ENCODE peak calls at places on chromosomes 13 and 19, in seven cellular contexts. One of them, this sample, is unnamed.

GRCh38 chr13:35484384-35484783 is 7.9 kb upstream of the MAB21L1 start:
- DNase-seq in Caco-2: no peak
- DNase-seq in activated naive CD8-positive, alpha-beta T cell treated with anti-CD3 and anti-CD28 coated beads for 36 hours: no peak
- DNase-seq in AG10803: no peak
- DNase-seq in DMS53: no peak
- DNase-seq in 8988T: no peak
- DNase-seq in stimulated activated CD8-positive, alpha-beta memory T cell treated with anti-CD3 and anti-CD28 coated beads, Interleukin-2, amount 100 ng/mL, for 48 hours: no peak
- DNase-seq in this sample: no peak

GRCh38 chr13:75978815-75979214 is 342.7 kb downstream of the LMO7 start:
- DNase-seq in Caco-2: no peak
- DNase-seq in activated naive CD8-positive, alpha-beta T cell treated with anti-CD3 and anti-CD28 coated beads for 36 hours: no peak
- DNase-seq in AG10803: no peak
- DNase-seq in DMS53: no peak
- DNase-seq in 8988T: no peak
- DNase-seq in stimulated activated CD8-positive, alpha-beta memory T cell treated with anti-CD3 and anti-CD28 coated beads, Interleukin-2, amount 100 ng/mL, for 48 hours: no peak
- DNase-seq in this sample: no peak

GRCh38 chr19:40598121-40598917 is 2.9 kb upstream of the LTBP4 start:
- DNase-seq in Caco-2: peak; percentile 95
- DNase-seq in activated naive CD8-positive, alpha-beta T cell treated with anti-CD3 and anti-CD28 coated beads for 36 hours: peak; percentile 84
- DNase-seq in AG10803: peak; percentile 73
- DNase-seq in DMS53: peak; percentile 94
- DNase-seq in 8988T: peak; percentile 81
- DNase-seq in stimulated activated CD8-positive, alpha-beta memory T cell treated with anti-CD3 and anti-CD28 coated beads, Interleukin-2, amount 100 ng/mL, for 48 hours: peak; percentile 81
- DNase-seq in this sample: peak; percentile 95

GRCh38 chr19:48715276-48715675 is 4.2 kb downstream of the MAMSTR start:
- DNase-seq in Caco-2: no peak
- DNase-seq in activated naive CD8-positive, alpha-beta T cell treated with anti-CD3 and anti-CD28 coated beads for 36 hours: no peak
- DNase-seq in AG10803: no peak
- DNase-seq in DMS53: no peak
- DNase-seq in 8988T: no peak
- DNase-seq in stimulated activated CD8-positive, alpha-beta memory T cell treated with anti-CD3 and anti-CD28 coated beads, Interleukin-2, amount 100 ng/mL, for 48 hours: no peak
- DNase-seq in this sample: no peak

GRCh38 chr19:58035863-58036262 is 2.0 kb downstream of the ZSCAN1 start:
- DNase-seq in Caco-2: no peak
- DNase-seq in activated naive CD8-positive, alpha-beta T cell treated with anti-CD3 and anti-CD28 coated beads for 36 hours: no peak
- DNase-seq in AG10803: no peak
- DNase-seq in DMS53: no peak
- DNase-seq in 8988T: no peak
- DNase-seq in stimulated activated CD8-positive, alpha-beta memory T cell treated with anti-CD3 and anti-CD28 coated beads, Interleukin-2, amount 100 ng/mL, for 48 hours: no peak
- DNase-seq in this sample: no peak

GRCh38 chr19:7904074-7905020 is 670 bp downstream of the MAP2K7 start:
- DNase-seq in Caco-2: no peak
- DNase-seq in activated naive CD8-positive, alpha-beta T cell treated with anti-CD3 and anti-CD28 coated beads for 36 hours: peak; percentile 70
- DNase-seq in AG10803: no peak
- DNase-seq in DMS53: peak; percentile 65
- DNase-seq in 8988T: no peak
- DNase-seq in stimulated activated CD8-positive, alpha-beta memory T cell treated with anti-CD3 and anti-CD28 coated beads, Interleukin-2, amount 100 ng/mL, for 48 hours: peak; percentile 37
- DNase-seq in this sample: no peak

GRCh38 chr13:110329798-110330461 is 22.8 kb downstream of the COL4A2 start:
- DNase-seq in Caco-2: no peak
- DNase-seq in activated naive CD8-positive, alpha-beta T cell treated with anti-CD3 and anti-CD28 coated beads for 36 hours: no peak
- DNase-seq in AG10803: no peak
- DNase-seq in DMS53: no peak
- DNase-seq in 8988T: no peak
- DNase-seq in stimulated activated CD8-positive, alpha-beta memory T cell treated with anti-CD3 and anti-CD28 coated beads, Interleukin-2, amount 100 ng/mL, for 48 hours: no peak
- DNase-seq in this sample: no peak

GRCh38 chr19:17751103-17751911 is at the start of gene FCHO1:
- DNase-seq in Caco-2: no peak
- DNase-seq in activated naive CD8-positive, alpha-beta T cell treated with anti-CD3 and anti-CD28 coated beads for 36 hours: peak; percentile 86
- DNase-seq in AG10803: no peak
- DNase-seq in DMS53: no peak
- DNase-seq in 8988T: no peak
- DNase-seq in stimulated activated CD8-positive, alpha-beta memory T cell treated with anti-CD3 and anti-CD28 coated beads, Interleukin-2, amount 100 ng/mL, for 48 hours: peak; percentile 78
- DNase-seq in this sample: no peak

GRCh38 chr19:6677924-6678689 is 8.1 kb upstream of the TNFSF14 start:
- DNase-seq in Caco-2: peak; percentile 18
- DNase-seq in activated naive CD8-positive, alpha-beta T cell treated with anti-CD3 and anti-CD28 coated beads for 36 hours: peak; percentile 42
- DNase-seq in AG10803: no peak
- DNase-seq in DMS53: no peak
- DNase-seq in 8988T: no peak
- DNase-seq in stimulated activated CD8-positive, alpha-beta memory T cell treated with anti-CD3 and anti-CD28 coated beads, Interleukin-2, amount 100 ng/mL, for 48 hours: peak; percentile 62
- DNase-seq in this sample: no peak

GRCh38 chr19:3062165-3063105 is at the start of gene TLE5:
- DNase-seq in Caco-2: peak; percentile 66
- DNase-seq in activated naive CD8-positive, alpha-beta T cell treated with anti-CD3 and anti-CD28 coated beads for 36 hours: peak; percentile 73
- DNase-seq in AG10803: peak; percentile 60
- DNase-seq in DMS53: peak; percentile 81
- DNase-seq in 8988T: peak; percentile 69
- DNase-seq in stimulated activated CD8-positive, alpha-beta memory T cell treated with anti-CD3 and anti-CD28 coated beads, Interleukin-2, amount 100 ng/mL, for 48 hours: peak; percentile 37
- DNase-seq in this sample: no peak

GRCh38 chr13:98480915-98481510 is 95.9 kb downstream of the STK24 start:
- DNase-seq in Caco-2: no peak
- DNase-seq in activated naive CD8-positive, alpha-beta T cell treated with anti-CD3 and anti-CD28 coated beads for 36 hours: peak; percentile 51
- DNase-seq in AG10803: peak; percentile 25
- DNase-seq in DMS53: no peak
- DNase-seq in 8988T: no peak
- DNase-seq in stimulated activated CD8-positive, alpha-beta memory T cell treated with anti-CD3 and anti-CD28 coated beads, Interleukin-2, amount 100 ng/mL, for 48 hours: peak; percentile 34
- DNase-seq in this sample: no peak

GRCh38 chr13:66994498-66995365 is 235.4 kb downstream of the PCDH9 start:
- DNase-seq in Caco-2: no peak
- DNase-seq in activated naive CD8-positive, alpha-beta T cell treated with anti-CD3 and anti-CD28 coated beads for 36 hours: no peak
- DNase-seq in AG10803: no peak
- DNase-seq in DMS53: no peak
- DNase-seq in 8988T: no peak
- DNase-seq in stimulated activated CD8-positive, alpha-beta memory T cell treated with anti-CD3 and anti-CD28 coated beads, Interleukin-2, amount 100 ng/mL, for 48 hours: no peak
- DNase-seq in this sample: peak; percentile 11

GRCh38 chr13:26376430-26376829 is 122.5 kb downstream of the CDK8 start:
- DNase-seq in Caco-2: no peak
- DNase-seq in activated naive CD8-positive, alpha-beta T cell treated with anti-CD3 and anti-CD28 coated beads for 36 hours: no peak
- DNase-seq in AG10803: no peak
- DNase-seq in DMS53: no peak
- DNase-seq in 8988T: no peak
- DNase-seq in stimulated activated CD8-positive, alpha-beta memory T cell treated with anti-CD3 and anti-CD28 coated beads, Interleukin-2, amount 100 ng/mL, for 48 hours: no peak
- DNase-seq in this sample: no peak

GRCh38 chr13:48094404-48094780 is 512 bp downstream of the MED4 start:
- DNase-seq in Caco-2: no peak
- DNase-seq in activated naive CD8-positive, alpha-beta T cell treated with anti-CD3 and anti-CD28 coated beads for 36 hours: no peak
- DNase-seq in AG10803: peak; percentile 7
- DNase-seq in DMS53: peak; percentile 41
- DNase-seq in 8988T: no peak
- DNase-seq in stimulated activated CD8-positive, alpha-beta memory T cell treated with anti-CD3 and anti-CD28 coated beads, Interleukin-2, amount 100 ng/mL, for 48 hours: no peak
- DNase-seq in this sample: no peak

GRCh38 chr13:24905242-24905641 is 141.3 kb downstream of the RNF17 start:
- DNase-seq in Caco-2: no peak
- DNase-seq in activated naive CD8-positive, alpha-beta T cell treated with anti-CD3 and anti-CD28 coated beads for 36 hours: no peak
- DNase-seq in AG10803: peak; percentile 40
- DNase-seq in DMS53: no peak
- DNase-seq in 8988T: no peak
- DNase-seq in stimulated activated CD8-positive, alpha-beta memory T cell treated with anti-CD3 and anti-CD28 coated beads, Interleukin-2, amount 100 ng/mL, for 48 hours: no peak
- DNase-seq in this sample: no peak

GRCh38 chr13:94251801-94252200 is 227.7 kb downstream of the DCT start:
- DNase-seq in Caco-2: no peak
- DNase-seq in activated naive CD8-positive, alpha-beta T cell treated with anti-CD3 and anti-CD28 coated beads for 36 hours: no peak
- DNase-seq in AG10803: peak; percentile 72
- DNase-seq in DMS53: no peak
- DNase-seq in 8988T: no peak
- DNase-seq in stimulated activated CD8-positive, alpha-beta memory T cell treated with anti-CD3 and anti-CD28 coated beads, Interleukin-2, amount 100 ng/mL, for 48 hours: no peak
- DNase-seq in this sample: no peak

GRCh38 chr13:51849145-51850101 is 4.4 kb upstream of the TMEM272 start:
- DNase-seq in Caco-2: peak; percentile 48
- DNase-seq in activated naive CD8-positive, alpha-beta T cell treated with anti-CD3 and anti-CD28 coated beads for 36 hours: peak; percentile 24
- DNase-seq in AG10803: no peak
- DNase-seq in DMS53: peak; percentile 37
- DNase-seq in 8988T: peak; percentile 56
- DNase-seq in stimulated activated CD8-positive, alpha-beta memory T cell treated with anti-CD3 and anti-CD28 coated beads, Interleukin-2, amount 100 ng/mL, for 48 hours: peak; percentile 35
- DNase-seq in this sample: no peak

GRCh38 chr13:105608132-105608531 is 927.3 kb downstream of the EFNB2 start:
- DNase-seq in Caco-2: no peak
- DNase-seq in activated naive CD8-positive, alpha-beta T cell treated with anti-CD3 and anti-CD28 coated beads for 36 hours: no peak
- DNase-seq in AG10803: no peak
- DNase-seq in DMS53: no peak
- DNase-seq in 8988T: no peak
- DNase-seq in stimulated activated CD8-positive, alpha-beta memory T cell treated with anti-CD3 and anti-CD28 coated beads, Interleukin-2, amount 100 ng/mL, for 48 hours: no peak
- DNase-seq in this sample: no peak

GRCh38 chr13:90444232-90444631 is 903.3 kb upstream of the MIR17HG start:
- DNase-seq in Caco-2: no peak
- DNase-seq in activated naive CD8-positive, alpha-beta T cell treated with anti-CD3 and anti-CD28 coated beads for 36 hours: no peak
- DNase-seq in AG10803: no peak
- DNase-seq in DMS53: no peak
- DNase-seq in 8988T: no peak
- DNase-seq in stimulated activated CD8-positive, alpha-beta memory T cell treated with anti-CD3 and anti-CD28 coated beads, Interleukin-2, amount 100 ng/mL, for 48 hours: no peak
- DNase-seq in this sample: no peak

GRCh38 chr19:4524808-4525562 is 6.7 kb upstream of the PLIN4 start:
- DNase-seq in Caco-2: peak; percentile 71
- DNase-seq in activated naive CD8-positive, alpha-beta T cell treated with anti-CD3 and anti-CD28 coated beads for 36 hours: peak; percentile 69
- DNase-seq in AG10803: peak; percentile 21
- DNase-seq in DMS53: peak; percentile 55
- DNase-seq in 8988T: peak; percentile 78
- DNase-seq in stimulated activated CD8-positive, alpha-beta memory T cell treated with anti-CD3 and anti-CD28 coated beads, Interleukin-2, amount 100 ng/mL, for 48 hours: peak; percentile 65
- DNase-seq in this sample: no peak

GRCh38 chr19:48194041-48194871 is 23.8 kb downstream of the ZSWIM9 start:
- DNase-seq in Caco-2: no peak
- DNase-seq in activated naive CD8-positive, alpha-beta T cell treated with anti-CD3 and anti-CD28 coated beads for 36 hours: no peak
- DNase-seq in AG10803: no peak
- DNase-seq in DMS53: peak; percentile 27
- DNase-seq in 8988T: no peak
- DNase-seq in stimulated activated CD8-positive, alpha-beta memory T cell treated with anti-CD3 and anti-CD28 coated beads, Interleukin-2, amount 100 ng/mL, for 48 hours: no peak
- DNase-seq in this sample: no peak

GRCh38 chr19:55579766-55580621 is 654 bp downstream of the ZNF579 start:
- DNase-seq in Caco-2: peak; percentile 48
- DNase-seq in activated naive CD8-positive, alpha-beta T cell treated with anti-CD3 and anti-CD28 coated beads for 36 hours: no peak
- DNase-seq in AG10803: peak; percentile 36
- DNase-seq in DMS53: peak; percentile 44
- DNase-seq in 8988T: peak; percentile 49
- DNase-seq in stimulated activated CD8-positive, alpha-beta memory T cell treated with anti-CD3 and anti-CD28 coated beads, Interleukin-2, amount 100 ng/mL, for 48 hours: no peak
- DNase-seq in this sample: peak; percentile 26

GRCh38 chr13:80904386-80904785 is 563.5 kb upstream of the SPRY2 start:
- DNase-seq in Caco-2: no peak
- DNase-seq in activated naive CD8-positive, alpha-beta T cell treated with anti-CD3 and anti-CD28 coated beads for 36 hours: no peak
- DNase-seq in AG10803: no peak
- DNase-seq in DMS53: no peak
- DNase-seq in 8988T: no peak
- DNase-seq in stimulated activated CD8-positive, alpha-beta memory T cell treated with anti-CD3 and anti-CD28 coated beads, Interleukin-2, amount 100 ng/mL, for 48 hours: no peak
- DNase-seq in this sample: no peak

GRCh38 chr13:43758834-43759233 is 27.9 kb downstream of the ENOX1 start:
- DNase-seq in Caco-2: no peak
- DNase-seq in activated naive CD8-positive, alpha-beta T cell treated with anti-CD3 and anti-CD28 coated beads for 36 hours: no peak
- DNase-seq in AG10803: no peak
- DNase-seq in DMS53: no peak
- DNase-seq in 8988T: no peak
- DNase-seq in stimulated activated CD8-positive, alpha-beta memory T cell treated with anti-CD3 and anti-CD28 coated beads, Interleukin-2, amount 100 ng/mL, for 48 hours: no peak
- DNase-seq in this sample: no peak

GRCh38 chr13:92530364-92530763 is 696.2 kb upstream of the GPC6 start:
- DNase-seq in Caco-2: peak; percentile 9
- DNase-seq in activated naive CD8-positive, alpha-beta T cell treated with anti-CD3 and anti-CD28 coated beads for 36 hours: no peak
- DNase-seq in AG10803: no peak
- DNase-seq in DMS53: peak; percentile 2
- DNase-seq in 8988T: no peak
- DNase-seq in stimulated activated CD8-positive, alpha-beta memory T cell treated with anti-CD3 and anti-CD28 coated beads, Interleukin-2, amount 100 ng/mL, for 48 hours: no peak
- DNase-seq in this sample: no peak

GRCh38 chr19:28710278-28710677 is 502.7 kb downstream of the UQCRFS1 start:
- DNase-seq in Caco-2: peak; percentile 54
- DNase-seq in activated naive CD8-positive, alpha-beta T cell treated with anti-CD3 and anti-CD28 coated beads for 36 hours: no peak
- DNase-seq in AG10803: peak; percentile 74
- DNase-seq in DMS53: peak; percentile 61
- DNase-seq in 8988T: no peak
- DNase-seq in stimulated activated CD8-positive, alpha-beta memory T cell treated with anti-CD3 and anti-CD28 coated beads, Interleukin-2, amount 100 ng/mL, for 48 hours: no peak
- DNase-seq in this sample: peak; percentile 32

GRCh38 chr19:57620673-57621348 is 6.8 kb downstream of the ZNF134 start:
- DNase-seq in Caco-2: no peak
- DNase-seq in activated naive CD8-positive, alpha-beta T cell treated with anti-CD3 and anti-CD28 coated beads for 36 hours: no peak
- DNase-seq in AG10803: no peak
- DNase-seq in DMS53: peak; percentile 29
- DNase-seq in 8988T: no peak
- DNase-seq in stimulated activated CD8-positive, alpha-beta memory T cell treated with anti-CD3 and anti-CD28 coated beads, Interleukin-2, amount 100 ng/mL, for 48 hours: no peak
- DNase-seq in this sample: peak; percentile 45

GRCh38 chr19:55553217-55554182 is 8.2 kb upstream of the SBK3 start:
- DNase-seq in Caco-2: no peak
- DNase-seq in activated naive CD8-positive, alpha-beta T cell treated with anti-CD3 and anti-CD28 coated beads for 36 hours: no peak
- DNase-seq in AG10803: no peak
- DNase-seq in DMS53: no peak
- DNase-seq in 8988T: no peak
- DNase-seq in stimulated activated CD8-positive, alpha-beta memory T cell treated with anti-CD3 and anti-CD28 coated beads, Interleukin-2, amount 100 ng/mL, for 48 hours: no peak
- DNase-seq in this sample: no peak

GRCh38 chr13:100314132-100314910 is 225.4 kb downstream of the PCCA start:
- DNase-seq in Caco-2: peak; percentile 16
- DNase-seq in activated naive CD8-positive, alpha-beta T cell treated with anti-CD3 and anti-CD28 coated beads for 36 hours: no peak
- DNase-seq in AG10803: no peak
- DNase-seq in DMS53: no peak
- DNase-seq in 8988T: no peak
- DNase-seq in stimulated activated CD8-positive, alpha-beta memory T cell treated with anti-CD3 and anti-CD28 coated beads, Interleukin-2, amount 100 ng/mL, for 48 hours: no peak
- DNase-seq in this sample: no peak

GRCh38 chr13:23570931-23571330 is 719 bp downstream of the TNFRSF19 start:
- DNase-seq in Caco-2: no peak
- DNase-seq in activated naive CD8-positive, alpha-beta T cell treated with anti-CD3 and anti-CD28 coated beads for 36 hours: no peak
- DNase-seq in AG10803: peak; percentile 54
- DNase-seq in DMS53: peak; percentile 35
- DNase-seq in 8988T: no peak
- DNase-seq in stimulated activated CD8-positive, alpha-beta memory T cell treated with anti-CD3 and anti-CD28 coated beads, Interleukin-2, amount 100 ng/mL, for 48 hours: no peak
- DNase-seq in this sample: no peak

GRCh38 chr19:858868-859843 is at the start of gene CFD:
- DNase-seq in Caco-2: no peak
- DNase-seq in activated naive CD8-positive, alpha-beta T cell treated with anti-CD3 and anti-CD28 coated beads for 36 hours: no peak
- DNase-seq in AG10803: no peak
- DNase-seq in DMS53: no peak
- DNase-seq in 8988T: no peak
- DNase-seq in stimulated activated CD8-positive, alpha-beta memory T cell treated with anti-CD3 and anti-CD28 coated beads, Interleukin-2, amount 100 ng/mL, for 48 hours: no peak
- DNase-seq in this sample: no peak

GRCh38 chr13:71758823-71759222 is 108.2 kb downstream of the DACH1 start:
- DNase-seq in Caco-2: no peak
- DNase-seq in activated naive CD8-positive, alpha-beta T cell treated with anti-CD3 and anti-CD28 coated beads for 36 hours: no peak
- DNase-seq in AG10803: no peak
- DNase-seq in DMS53: no peak
- DNase-seq in 8988T: no peak
- DNase-seq in stimulated activated CD8-positive, alpha-beta memory T cell treated with anti-CD3 and anti-CD28 coated beads, Interleukin-2, amount 100 ng/mL, for 48 hours: no peak
- DNase-seq in this sample: peak; percentile 53

GRCh38 chr13:72970301-72970880 is 88.4 kb upstream of the KLF5 start:
- DNase-seq in Caco-2: no peak
- DNase-seq in activated naive CD8-positive, alpha-beta T cell treated with anti-CD3 and anti-CD28 coated beads for 36 hours: no peak
- DNase-seq in AG10803: no peak
- DNase-seq in DMS53: no peak
- DNase-seq in 8988T: no peak
- DNase-seq in stimulated activated CD8-positive, alpha-beta memory T cell treated with anti-CD3 and anti-CD28 coated beads, Interleukin-2, amount 100 ng/mL, for 48 hours: no peak
- DNase-seq in this sample: no peak